ENCODE peak calls at places on chromosome 10, in five cellular contexts. One of them, this sample, is unnamed.

GRCh38 chr10:30784896-30785605 is 155.5 kb upstream of the LYZL2 start:
- DNase-seq in lower lobe of right lung: peak; percentile 81
- DNase-seq in right cardiac atrium: peak; percentile 94
- DNase-seq in left lung: peak; percentile 88
- DNase-seq in IMR-90: peak; percentile 69
- DNase-seq in this sample: no peak

GRCh38 chr10:84523509-84523908 is 195.1 kb downstream of the CCSER2 start:
- DNase-seq in IMR-90: no peak
- DNase-seq in left lung: no peak
- DNase-seq in right cardiac atrium: no peak
- DNase-seq in lower lobe of right lung: no peak
- DNase-seq in this sample: no peak

GRCh38 chr10:126143117-126143516 is 245.2 kb downstream of the ADAM12 start:
- DNase-seq in left lung: no peak
- DNase-seq in right cardiac atrium: no peak
- DNase-seq in lower lobe of right lung: no peak
- DNase-seq in IMR-90: no peak
- DNase-seq in this sample: no peak

GRCh38 chr10:71985542-71986250 is 21.5 kb downstream of the CHST3 start:
- DNase-seq in right cardiac atrium: peak; percentile 61
- DNase-seq in IMR-90: peak; percentile 69
- DNase-seq in left lung: no peak
- DNase-seq in lower lobe of right lung: peak; percentile 53
- DNase-seq in this sample: no peak

GRCh38 chr10:113534428-113534827 is 18.4 kb upstream of the HABP2 start:
- DNase-seq in left lung: no peak
- DNase-seq in lower lobe of right lung: no peak
- DNase-seq in IMR-90: no peak
- DNase-seq in right cardiac atrium: no peak
- DNase-seq in this sample: no peak

GRCh38 chr10:99785646-99786045 is 3.2 kb downstream of the ABCC2 start:
- DNase-seq in left lung: no peak
- DNase-seq in lower lobe of right lung: no peak
- DNase-seq in right cardiac atrium: no peak
- DNase-seq in IMR-90: no peak
- DNase-seq in this sample: no peak

GRCh38 chr10:30540286-30540685 is 89.3 kb downstream of the LYZL2 start:
- DNase-seq in lower lobe of right lung: no peak
- DNase-seq in right cardiac atrium: no peak
- DNase-seq in left lung: no peak
- DNase-seq in IMR-90: peak; percentile 8
- DNase-seq in this sample: no peak

GRCh38 chr10:88934900-88935672 is 17.5 kb downstream of the ACTA2 start:
- DNase-seq in IMR-90: peak; percentile 82
- DNase-seq in left lung: no peak
- DNase-seq in lower lobe of right lung: peak; percentile 74
- DNase-seq in right cardiac atrium: peak; percentile 75
- DNase-seq in this sample: peak; percentile 60

GRCh38 chr10:84348860-84349259 is 20.5 kb downstream of the CCSER2 start:
- DNase-seq in right cardiac atrium: no peak
- DNase-seq in lower lobe of right lung: no peak
- DNase-seq in left lung: no peak
- DNase-seq in IMR-90: peak; percentile 88
- DNase-seq in this sample: no peak

GRCh38 chr10:62637249-62638061 is 167.1 kb upstream of the ADO start:
- DNase-seq in left lung: no peak
- DNase-seq in right cardiac atrium: peak; percentile 40
- DNase-seq in IMR-90: peak; percentile 61
- DNase-seq in lower lobe of right lung: no peak
- DNase-seq in this sample: no peak

GRCh38 chr10:17222329-17222728 is 5.7 kb upstream of the VIM start:
- DNase-seq in IMR-90: no peak
- DNase-seq in left lung: no peak
- DNase-seq in right cardiac atrium: no peak
- DNase-seq in lower lobe of right lung: no peak
- DNase-seq in this sample: no peak

GRCh38 chr10:32065871-32066270 is 9.6 kb upstream of the KIF5B start:
- DNase-seq in lower lobe of right lung: no peak
- DNase-seq in left lung: no peak
- DNase-seq in IMR-90: peak; percentile 76
- DNase-seq in right cardiac atrium: no peak
- DNase-seq in this sample: no peak

GRCh38 chr10:78199019-78199418 is 165.4 kb downstream of the RPS24 start:
- DNase-seq in lower lobe of right lung: no peak
- DNase-seq in right cardiac atrium: no peak
- DNase-seq in IMR-90: no peak
- DNase-seq in left lung: no peak
- DNase-seq in this sample: no peak

GRCh38 chr10:111146025-111146640 is 69.3 kb downstream of the ADRA2A start:
- DNase-seq in left lung: no peak
- DNase-seq in right cardiac atrium: no peak
- DNase-seq in lower lobe of right lung: no peak
- DNase-seq in IMR-90: no peak
- DNase-seq in this sample: no peak

GRCh38 chr10:111392159-111392558 is 315.3 kb downstream of the ADRA2A start:
- DNase-seq in left lung: no peak
- DNase-seq in IMR-90: no peak
- DNase-seq in right cardiac atrium: no peak
- DNase-seq in lower lobe of right lung: no peak
- DNase-seq in this sample: no peak

GRCh38 chr10:92387289-92387940 is 96.4 kb downstream of the MARCHF5 start:
- DNase-seq in right cardiac atrium: no peak
- DNase-seq in IMR-90: peak; percentile 75
- DNase-seq in left lung: no peak
- DNase-seq in lower lobe of right lung: no peak
- DNase-seq in this sample: peak; percentile 16

GRCh38 chr10:8768854-8769253 is 714.4 kb downstream of the GATA3 start:
- DNase-seq in left lung: no peak
- DNase-seq in right cardiac atrium: no peak
- DNase-seq in IMR-90: no peak
- DNase-seq in lower lobe of right lung: no peak
- DNase-seq in this sample: no peak

GRCh38 chr10:70074971-70075370 is 22.3 kb downstream of the MACROH2A2 start:
- DNase-seq in left lung: no peak
- DNase-seq in lower lobe of right lung: no peak
- DNase-seq in IMR-90: no peak
- DNase-seq in right cardiac atrium: no peak
- DNase-seq in this sample: no peak

GRCh38 chr10:114607358-114607998 is 50.6 kb downstream of the ABLIM1 start:
- DNase-seq in right cardiac atrium: no peak
- DNase-seq in IMR-90: peak; percentile 56
- DNase-seq in lower lobe of right lung: no peak
- DNase-seq in left lung: no peak
- DNase-seq in this sample: no peak

GRCh38 chr10:71547841-71548493 is 151.2 kb downstream of the CDH23 start:
- DNase-seq in right cardiac atrium: peak; percentile 93
- DNase-seq in IMR-90: peak; percentile 15
- DNase-seq in left lung: no peak
- DNase-seq in lower lobe of right lung: peak; percentile 76
- DNase-seq in this sample: no peak

GRCh38 chr10:119401671-119402395 is 140.7 kb downstream of the RGS10 start:
- DNase-seq in lower lobe of right lung: peak; percentile 43
- DNase-seq in IMR-90: peak; percentile 100
- DNase-seq in right cardiac atrium: peak; percentile 84
- DNase-seq in left lung: peak; percentile 47
- DNase-seq in this sample: peak; percentile 95

GRCh38 chr10:42593284-42593683 is 45.1 kb downstream of the ZNF33B start:
- DNase-seq in lower lobe of right lung: no peak
- DNase-seq in IMR-90: no peak
- DNase-seq in left lung: no peak
- DNase-seq in right cardiac atrium: no peak
- DNase-seq in this sample: no peak
- H3K9me3 ChIP-seq in lower lobe of right lung: peaks cover 48% of the 10 kb centered on the region
- H3K9me3 ChIP-seq in IMR-90: peaks cover 19% of the 10 kb centered on the region
- H3K9me3 ChIP-seq in left lung: peaks cover 4% of the 10 kb centered on the region
- H3K9me3 ChIP-seq in right cardiac atrium: no peaks in the 10 kb centered on the region
- H3K9me3 ChIP-seq in this sample: peaks cover 4% of the 10 kb centered on the region

GRCh38 chr10:97159906-97160305 is 25.9 kb downstream of the SLIT1 start:
- DNase-seq in right cardiac atrium: no peak
- DNase-seq in left lung: no peak
- DNase-seq in IMR-90: no peak
- DNase-seq in lower lobe of right lung: no peak
- DNase-seq in this sample: no peak
- H3K9me3 ChIP-seq in right cardiac atrium: no peaks in the 10 kb centered on the region
- H3K9me3 ChIP-seq in left lung: no peaks in the 10 kb centered on the region
- H3K9me3 ChIP-seq in IMR-90: no peaks in the 10 kb centered on the region
- H3K9me3 ChIP-seq in lower lobe of right lung: no peaks in the 10 kb centered on the region
- H3K9me3 ChIP-seq in this sample: no peaks in the 10 kb centered on the region

DNA sequence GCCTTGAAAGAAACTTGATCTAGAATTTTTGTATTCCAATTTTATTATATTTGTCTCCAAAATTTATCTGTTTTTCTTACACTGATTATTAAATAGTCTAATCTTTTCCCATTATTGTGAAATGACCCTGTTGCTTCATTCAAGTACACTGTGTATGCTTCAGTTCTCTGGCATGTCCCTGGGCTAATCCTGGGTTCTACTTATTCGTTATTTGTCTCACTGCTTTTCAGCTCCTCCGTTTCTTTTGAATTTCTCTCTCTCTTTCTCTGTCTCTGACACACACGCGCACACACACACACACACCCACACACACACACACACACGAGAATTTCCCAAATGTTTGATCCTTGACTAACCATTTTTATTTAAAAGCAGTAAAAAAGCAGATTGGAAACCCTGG is 768.6 kb downstream of the NRG3 start:
- DNase-seq in IMR-90: no peak
- DNase-seq in lower lobe of right lung: no peak
- DNase-seq in right cardiac atrium: no peak
- DNase-seq in left lung: no peak
- DNase-seq in this sample: no peak
- H3K9me3 ChIP-seq in IMR-90: peaks cover 2% of the 10 kb centered on the region
- H3K9me3 ChIP-seq in lower lobe of right lung: no peaks in the 10 kb centered on the region
- H3K9me3 ChIP-seq in right cardiac atrium: no peaks in the 10 kb centered on the region
- H3K9me3 ChIP-seq in left lung: no peaks in the 10 kb centered on the region
- H3K9me3 ChIP-seq in this sample: no peaks in the 10 kb centered on the region

DNA sequence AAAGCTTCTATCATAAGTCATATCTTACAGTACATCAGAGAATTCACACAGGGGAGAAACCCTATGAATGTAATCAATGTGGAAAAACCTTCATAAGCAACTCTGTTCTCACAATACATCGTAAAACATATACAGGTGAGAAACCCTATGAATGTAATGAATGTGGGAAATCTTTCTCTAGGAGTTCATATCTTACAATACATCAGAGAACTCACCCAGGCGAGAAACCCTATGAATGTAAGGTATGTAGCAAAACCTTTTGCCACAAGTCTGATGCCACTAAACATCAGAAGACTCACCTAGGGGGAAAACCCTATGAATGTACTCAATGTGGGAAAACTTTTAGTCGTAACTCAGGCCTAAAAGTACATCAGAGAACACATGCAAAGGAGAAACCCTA is 38.3 kb upstream of the ZNF248 start:
- DNase-seq in lower lobe of right lung: no peak
- DNase-seq in IMR-90: no peak
- DNase-seq in right cardiac atrium: no peak
- DNase-seq in left lung: no peak
- DNase-seq in this sample: no peak
- H3K9me3 ChIP-seq in lower lobe of right lung: peaks cover 36% of the 10 kb centered on the region
- H3K9me3 ChIP-seq in IMR-90: peaks cover 7% of the 10 kb centered on the region
- H3K9me3 ChIP-seq in right cardiac atrium: peaks cover 1% of the 10 kb centered on the region
- H3K9me3 ChIP-seq in left lung: peaks cover 9% of the 10 kb centered on the region
- H3K9me3 ChIP-seq in this sample: no peaks in the 10 kb centered on the region

DNA sequence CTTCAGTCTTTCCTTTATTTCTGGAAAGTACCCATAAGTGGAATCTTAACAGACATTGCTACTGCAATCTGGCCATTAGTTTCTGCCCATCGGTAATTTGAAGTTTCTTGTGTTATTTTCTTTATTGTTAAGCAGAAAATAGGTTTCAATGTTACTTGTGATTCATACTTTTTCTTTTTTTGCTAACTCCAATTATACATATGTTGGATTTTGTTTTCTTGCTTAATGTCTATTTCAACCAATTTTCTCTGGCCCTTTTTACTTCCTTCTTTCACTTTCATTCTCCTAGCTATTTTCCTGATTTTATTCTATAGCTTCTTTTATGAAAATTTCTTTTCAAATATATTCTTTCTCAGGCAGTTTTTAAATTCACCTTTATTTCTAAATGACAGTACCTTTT is 457.4 kb downstream of the TCERG1L start:
- DNase-seq in left lung: no peak
- DNase-seq in right cardiac atrium: no peak
- DNase-seq in IMR-90: no peak
- DNase-seq in lower lobe of right lung: no peak
- DNase-seq in this sample: no peak
- H3K9me3 ChIP-seq in left lung: no peaks in the 10 kb centered on the region
- H3K9me3 ChIP-seq in right cardiac atrium: no peaks in the 10 kb centered on the region
- H3K9me3 ChIP-seq in IMR-90: peaks cover 20% of the 10 kb centered on the region
- H3K9me3 ChIP-seq in lower lobe of right lung: peaks cover 26% of the 10 kb centered on the region
- H3K9me3 ChIP-seq in this sample: peaks cover 30% of the 10 kb centered on the region

DNA sequence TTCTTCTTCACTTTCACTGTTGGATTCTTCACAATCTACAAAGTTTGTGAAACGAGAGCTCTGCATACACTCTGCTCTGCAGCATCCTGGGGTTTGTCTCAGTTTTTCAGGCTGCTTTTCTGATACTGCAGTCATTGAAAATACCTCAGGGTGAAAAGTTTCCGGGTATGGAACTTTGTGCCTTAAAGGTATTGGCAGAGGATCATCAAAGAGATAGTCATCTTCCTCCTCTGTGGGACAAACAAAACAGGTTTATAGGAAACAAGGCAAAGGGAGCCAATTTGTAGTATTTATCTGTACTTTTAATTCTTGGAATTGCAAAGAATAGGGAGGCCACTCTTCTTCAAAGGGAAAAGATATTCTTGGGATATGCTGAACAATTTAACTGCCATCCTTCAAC is 30.4 kb downstream of the SUV39H2 start:
- DNase-seq in IMR-90: no peak
- DNase-seq in left lung: no peak
- DNase-seq in lower lobe of right lung: no peak
- DNase-seq in right cardiac atrium: no peak
- DNase-seq in this sample: no peak
- H3K9me3 ChIP-seq in IMR-90: peaks cover 2% of the 10 kb centered on the region
- H3K9me3 ChIP-seq in left lung: no peaks in the 10 kb centered on the region
- H3K9me3 ChIP-seq in lower lobe of right lung: no peaks in the 10 kb centered on the region
- H3K9me3 ChIP-seq in right cardiac atrium: no peaks in the 10 kb centered on the region
- H3K9me3 ChIP-seq in this sample: no peaks in the 10 kb centered on the region

GRCh38 chr10:86300399-86300925 is 66.1 kb downstream of the GRID1 start:
- DNase-seq in left lung: no peak
- DNase-seq in right cardiac atrium: no peak
- DNase-seq in lower lobe of right lung: no peak
- DNase-seq in IMR-90: no peak
- DNase-seq in this sample: no peak
- H3K9me3 ChIP-seq in left lung: no peaks in the 10 kb centered on the region
- H3K9me3 ChIP-seq in right cardiac atrium: no peaks in the 10 kb centered on the region
- H3K9me3 ChIP-seq in lower lobe of right lung: no peaks in the 10 kb centered on the region
- H3K9me3 ChIP-seq in IMR-90: no peaks in the 10 kb centered on the region
- H3K9me3 ChIP-seq in this sample: no peaks in the 10 kb centered on the region

GRCh38 chr10:49414496-49414895 is 18.6 kb upstream of the DRGX start:
- DNase-seq in right cardiac atrium: no peak
- DNase-seq in IMR-90: no peak
- DNase-seq in left lung: no peak
- DNase-seq in lower lobe of right lung: no peak
- DNase-seq in this sample: no peak
- H3K9me3 ChIP-seq in right cardiac atrium: no peaks in the 10 kb centered on the region
- H3K9me3 ChIP-seq in IMR-90: no peaks in the 10 kb centered on the region
- H3K9me3 ChIP-seq in left lung: no peaks in the 10 kb centered on the region
- H3K9me3 ChIP-seq in lower lobe of right lung: no peaks in the 10 kb centered on the region
- H3K9me3 ChIP-seq in this sample: no peaks in the 10 kb centered on the region